ENCODE peak calls at places on chromosomes 3 and 15, in four cellular contexts. X is WERI-Rb-1, O is ascending aorta, S is GM23338. G is an unnamed sample.

GRCh38 chr3:188807002-188807401 is 364.8 kb upstream of the TPRG1 start:
- DNase-seq in O (no peak), S (peak), X (no peak), G (no peak)

GRCh38 chr3:122231781-122232180 is 48.3 kb downstream of the CASR start:
- DNase-seq in O (no peak), X (no peak), S (no peak), G (no peak)

GRCh38 chr3:160929595-160929994 is 173.6 kb downstream of the PPM1L start:
- DNase-seq in X (peak), O (no peak), S (no peak), G (peak)

GRCh38 chr3:72998489-72998888 is 1.9 kb downstream of the PPP4R2 start:
- DNase-seq in S (no peak), X (no peak), O (no peak), G (no peak)

GRCh38 chr3:118884748-118885206 is 149.9 kb downstream of the IGSF11 start:
- DNase-seq in S (peak), O (peak), X (peak), G (peak)

GRCh38 chr3:102165367-102165766 is 269.4 kb upstream of the ZPLD1 start:
- DNase-seq in X (no peak), O (no peak), S (no peak), G (no peak)

GRCh38 chr3:177337548-177338331 is 140.5 kb upstream of the TBL1XR1 start:
- DNase-seq in O (no peak), S (no peak), X (no peak), G (peak)

GRCh38 chr3:15831927-15832326 is 34.1 kb upstream of the ANKRD28 start:
- DNase-seq in X (no peak), S (no peak), O (no peak), G (no peak)

GRCh38 chr3:127174715-127175140 is 18.2 kb upstream of the PRR23E start:
- DNase-seq in X (peak), S (no peak), O (no peak), G (no peak)

GRCh38 chr3:110391045-110391444 is 680.6 kb upstream of the NECTIN3 start:
- DNase-seq in X (no peak), S (peak), O (no peak), G (no peak)

GRCh38 chr3:186683996-186684395 is 18.2 kb downstream of the HRG start:
- DNase-seq in S (no peak), X (no peak), O (no peak), G (no peak)

GRCh38 chr3:193975072-193975535 is 160.8 kb upstream of the HES1 start:
- DNase-seq in X (no peak), S (peak), O (no peak), G (no peak)

GRCh38 chr3:195762611-195763247 is 42.0 kb downstream of the MUC20 start:
- DNase-seq in X (no peak), S (no peak), O (no peak), G (no peak)

GRCh38 chr3:83946045-83946444 is 1012.7 kb upstream of the CADM2 start:
- DNase-seq in O (no peak), X (no peak), S (no peak), G (no peak)

GRCh38 chr3:83941990-83942710 is 1016.6 kb upstream of the CADM2 start:
- DNase-seq in S (no peak), O (no peak), X (no peak), G (no peak)

DNA sequence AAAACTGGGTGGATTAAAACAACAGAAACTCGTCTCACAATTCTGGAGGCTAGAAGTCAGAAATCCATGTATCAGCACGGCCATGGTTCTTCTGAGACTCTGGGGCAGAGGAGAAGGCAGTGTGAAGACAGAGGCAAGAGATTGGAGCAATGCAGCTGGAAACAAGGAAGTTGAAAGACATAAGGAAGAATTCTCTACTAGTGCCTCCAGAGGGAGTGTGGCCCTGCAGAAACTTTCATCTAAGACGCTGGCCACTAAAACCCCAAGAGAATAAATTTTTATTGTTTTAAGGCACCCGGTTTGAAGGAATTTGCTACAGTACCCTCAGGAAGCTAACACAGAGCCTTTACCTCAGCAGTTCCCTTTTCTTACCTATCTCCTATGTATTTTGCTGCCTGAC is 1012.2 kb upstream of the CADM2 start:
- DNase-seq in O (no peak), X (peak), S (peak), G (no peak)
- TF ChIP-seq CTCF in O (no peak), X (peak), S (peak), G (no peak)

DNA sequence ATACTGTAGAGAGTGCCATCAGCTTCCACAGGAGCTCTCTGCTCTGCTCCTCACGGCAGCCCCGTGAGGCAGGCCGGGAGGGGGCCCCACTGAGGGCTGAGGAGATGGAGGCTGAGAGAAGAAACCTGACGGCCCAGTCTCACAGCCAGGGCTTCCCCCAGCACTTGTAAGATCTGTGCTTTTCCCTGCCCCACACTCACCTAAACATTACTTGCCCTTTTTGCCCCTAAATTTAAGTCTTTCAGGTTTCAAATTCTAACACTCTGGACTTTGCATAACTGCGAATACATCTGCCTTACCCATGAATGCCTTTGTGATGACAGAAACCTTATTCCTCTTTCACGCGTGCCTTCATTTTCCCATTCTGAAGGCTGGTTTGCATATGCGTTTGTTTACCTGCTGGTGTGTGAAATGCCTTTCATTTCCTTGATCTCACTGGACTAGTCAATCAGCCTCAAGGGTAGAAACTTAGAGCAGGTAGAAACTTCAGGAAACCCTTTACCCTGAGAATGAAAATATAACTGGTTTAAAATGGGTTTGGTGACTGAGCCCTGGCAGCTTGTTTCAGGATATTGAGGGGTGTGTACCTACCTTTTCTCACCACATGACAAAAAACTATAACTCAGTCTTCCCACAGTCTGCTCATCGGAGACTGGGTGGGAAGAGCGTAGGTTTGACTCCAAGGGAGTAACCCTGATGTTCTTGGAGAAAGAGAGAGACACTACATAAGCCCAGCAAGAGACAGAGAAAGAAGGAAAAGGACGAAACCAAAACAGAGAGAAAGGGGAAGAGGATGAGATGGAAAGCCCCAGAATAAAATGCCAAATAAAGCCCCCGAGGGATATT is 20.1 kb downstream of the SLC12A8 start:
- DNase-seq in X (no peak), S (peak), O (no peak), G (no peak)
- TF ChIP-seq CTCF in X (no peak), S (peak), O (no peak), G (no peak)

GRCh38 chr15:31605467-31605931 is 278.9 kb downstream of the KLF13 start:
- DNase-seq in S (peak), X (no peak), O (no peak), G (no peak)
- TF ChIP-seq CTCF in S (peak), X (peak), O (no peak), G (no peak)

GRCh38 chr3:36309092-36309491 is 71.2 kb upstream of the STAC start:
- DNase-seq in S (no peak), O (no peak), X (no peak), G (no peak)

GRCh38 chr3:36317915-36318314 is 62.4 kb upstream of the STAC start:
- DNase-seq in X (no peak), O (no peak), S (no peak), G (no peak)

DNA sequence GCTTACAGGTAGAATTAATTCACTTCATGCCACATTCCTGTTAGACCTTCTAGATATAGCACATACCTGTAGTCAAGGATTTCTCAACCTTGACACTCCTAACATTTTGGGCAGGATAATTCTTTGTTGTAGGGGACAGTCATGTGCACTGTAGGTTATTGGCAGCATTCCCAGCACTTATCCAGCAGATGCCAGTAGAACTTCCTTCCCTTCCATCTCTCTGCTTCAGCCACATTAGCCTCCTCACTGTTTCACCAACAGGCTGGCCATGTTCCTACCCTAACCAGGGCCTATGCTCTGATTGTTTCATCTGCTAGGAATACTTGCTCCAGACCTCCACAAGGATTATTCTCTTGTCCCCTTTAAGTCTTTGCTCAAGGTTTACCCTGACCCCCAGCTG is 68.0 kb upstream of the STAC start:
- DNase-seq in S (no peak), O (no peak), X (no peak), G (no peak)
- TF ChIP-seq CTCF in S (no peak), O (no peak), X (no peak), G (no peak)

GRCh38 chr3:152773633-152774032 is 61.3 kb upstream of the P2RY1 start:
- DNase-seq in X (no peak), S (no peak), O (no peak), G (no peak)
- TF ChIP-seq CTCF in X (no peak), S (no peak), O (no peak), G (no peak)

GRCh38 chr15:70615435-70616310 is 147.7 kb downstream of the UACA start:
- DNase-seq in X (no peak), O (peak), S (no peak), G (no peak)
- TF ChIP-seq CTCF in X (no peak), O (no peak), S (no peak), G (no peak)

GRCh38 chr15:89494941-89495637 is 1.3 kb downstream of the RHCG start:
- DNase-seq in O (peak), S (peak), X (peak), G (no peak)

GRCh38 chr15:89498574-89498906 is 2.2 kb upstream of the RHCG start:
- DNase-seq in O (peak), S (no peak), X (no peak), G (no peak)

GRCh38 chr15:89494006-89494405 is 2.4 kb downstream of the RHCG start:
- DNase-seq in O (peak), X (no peak), S (no peak), G (no peak)

GRCh38 chr15:89495638-89496145 is 691 bp downstream of the RHCG start:
- DNase-seq in O (no peak), S (no peak), X (no peak), G (no peak)

DNA sequence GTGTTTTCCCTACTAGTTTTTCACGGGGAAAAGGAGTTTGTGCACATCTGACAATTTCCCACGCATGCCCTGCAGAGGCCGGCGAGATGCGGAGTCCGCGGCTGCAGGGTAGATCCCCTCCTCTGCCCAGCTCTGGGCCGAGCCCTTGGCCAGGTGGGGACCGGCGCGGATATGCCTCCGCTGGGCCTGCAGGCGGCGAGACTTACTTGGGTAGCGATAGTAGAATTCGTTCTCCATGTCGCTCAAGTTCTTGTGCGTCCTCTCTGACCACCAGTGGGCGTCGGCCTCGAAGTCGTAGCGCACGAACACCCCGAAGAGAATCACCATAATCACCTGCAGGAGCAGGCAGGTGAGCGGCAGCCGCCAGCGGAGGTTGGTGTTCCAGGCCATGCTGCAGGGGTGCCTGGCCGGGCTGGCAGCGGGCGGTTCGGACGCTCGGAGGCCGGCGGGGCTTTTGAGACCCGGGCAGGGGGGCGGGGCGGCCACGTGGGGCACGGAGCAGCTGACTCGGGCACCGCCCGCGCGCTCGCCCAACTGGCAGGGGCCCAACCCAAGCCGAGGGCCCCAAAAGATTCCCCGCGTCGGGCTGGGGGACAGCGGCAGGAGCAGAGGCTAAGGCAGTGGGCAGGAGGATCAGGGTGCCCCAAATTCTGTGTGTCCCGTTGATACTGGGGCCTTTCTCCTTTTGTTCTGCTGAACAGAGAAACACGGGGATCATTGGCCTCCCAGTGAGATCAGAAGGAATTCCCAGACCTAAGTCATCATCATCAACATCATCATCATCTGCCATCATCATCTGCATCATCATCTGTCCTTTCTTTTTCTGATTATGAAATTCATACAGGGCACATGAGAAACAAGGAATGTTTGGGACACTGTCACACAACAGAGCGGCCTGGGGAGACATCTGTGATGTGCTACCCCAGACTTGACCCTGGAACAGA is at the start of gene RHCG:
- DNase-seq in X (no peak), O (peak), S (peak), G (peak)
- TF ChIP-seq CTCF in X (peak), O (no peak), S (peak), G (no peak)

DNA sequence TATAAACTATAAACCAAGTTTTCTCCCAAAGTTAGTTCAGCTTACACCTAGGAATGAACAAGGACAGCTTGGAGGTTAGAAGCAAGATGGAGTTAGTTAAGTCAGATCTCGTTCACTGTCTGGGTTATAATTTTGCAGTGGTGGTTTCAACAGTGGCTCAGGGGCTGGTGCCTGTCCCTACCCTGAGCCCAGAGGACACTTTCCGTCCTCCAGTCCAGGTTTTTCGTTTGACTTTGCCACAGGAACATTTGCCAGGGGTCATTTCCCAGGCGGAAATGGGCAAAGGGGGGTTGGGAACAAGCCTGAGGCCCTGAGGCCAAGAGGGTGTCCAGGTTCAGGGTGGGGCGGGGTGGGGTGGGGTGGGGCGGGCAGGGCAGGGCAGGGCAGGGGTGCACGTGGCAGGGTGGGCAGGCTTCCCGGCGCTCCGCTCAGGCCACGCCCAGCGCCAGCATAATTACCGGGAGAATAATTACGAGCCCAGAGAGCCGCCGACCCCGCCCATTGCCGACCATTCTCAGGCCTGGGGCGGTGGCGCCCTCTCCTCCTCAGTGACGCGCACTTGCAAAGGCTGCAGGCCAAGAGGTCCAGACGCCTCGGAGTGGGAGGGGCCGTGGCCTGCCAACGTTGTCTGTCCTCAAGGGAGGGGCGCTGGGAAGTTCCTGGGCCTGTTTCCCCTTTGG is 70.4 kb downstream of the KLF13 start:
- DNase-seq in O (peak), X (no peak), S (peak), G (peak)
- TF ChIP-seq CTCF in O (no peak), X (no peak), S (no peak), G (no peak)

GRCh38 chr3:157493627-157494550 is 9.3 kb downstream of the VEPH1 start:
- DNase-seq in O (no peak), X (no peak), S (peak), G (no peak)
- TF ChIP-seq CTCF in O (peak), X (peak), S (peak), G (peak)

DNA sequence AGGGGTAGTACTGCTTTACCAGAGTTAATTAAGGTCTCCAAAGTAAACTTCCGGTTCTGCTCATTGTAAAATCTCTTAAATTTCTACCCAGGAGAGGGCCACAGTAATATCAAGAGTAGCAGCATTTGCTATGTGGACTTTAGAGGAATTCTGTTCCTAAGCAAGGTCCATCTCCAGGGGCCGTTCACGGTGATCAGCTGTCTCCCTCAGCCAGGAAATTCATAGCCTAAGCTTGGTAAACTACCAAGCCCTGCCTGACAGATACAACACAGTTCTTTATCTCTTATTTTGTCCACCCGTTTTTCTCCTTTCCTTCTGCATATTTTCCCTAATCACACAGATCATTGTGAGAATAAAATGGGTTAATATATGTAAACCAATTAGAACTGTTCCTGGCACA is 2.3 kb downstream of the DUT start:
- DNase-seq in O (no peak), S (no peak), X (no peak), G (no peak)
- TF ChIP-seq CTCF in O (no peak), S (no peak), X (no peak), G (no peak)